ENCODE peak calls at places on chromosome 10, in eight cellular contexts. I is PC-3; G is central memory CD8-positive, alpha-beta T cell; L is Panc1; N is stimulated activated memory B cell treated with anti-CD40 and anti-IgM and Interleukin-4, amounts not matched to agents 10 μg/mL and 1 μg/mL and 100 μg/mL, for 72 hours; Q is lung; X is pancreas; A is T-cell. E is an unnamed sample.

GRCh38 chr10:26222563-26222962 is 6.0 kb downstream of the GAD2 start:
- ATAC-seq in I (no peak), G (no peak), L (no peak), N (no peak), Q (no peak), X (no peak), A (no peak), E (no peak)

GRCh38 chr10:84172435-84173356 is 905 bp upstream of the GPR15LG start:
- ATAC-seq in I (no peak), G (no peak), L (no peak), N (peak; percentile 74), Q (no peak), X (no peak), A (no peak), E (peak; percentile 63)

GRCh38 chr10:24505759-24506158 is 217.9 kb downstream of the ARHGAP21 start:
- ATAC-seq in I (no peak), G (no peak), L (no peak), N (no peak), Q (no peak), X (no peak), A (no peak), E (peak; percentile 39)

GRCh38 chr10:102985811-102986210 is 67.7 kb downstream of the CNNM2 start:
- ATAC-seq in I (no peak), G (no peak), L (no peak), N (no peak), Q (no peak), X (no peak), A (no peak), E (no peak)

GRCh38 chr10:89283988-89284475 is 17.8 kb upstream of the IFIT2 start:
- ATAC-seq in I (peak; percentile 60), G (no peak), L (peak; percentile 90), N (no peak), Q (peak; percentile 66), X (peak; percentile 60), A (no peak), E (no peak)

GRCh38 chr10:8800426-8800825 is 745.9 kb downstream of the GATA3 start:
- ATAC-seq in I (no peak), G (no peak), L (no peak), N (no peak), Q (no peak), X (no peak), A (no peak), E (no peak)

GRCh38 chr10:69333205-69333604 is 54.9 kb downstream of the HK1 start:
- ATAC-seq in I (peak; percentile 87), G (no peak), L (peak; percentile 37), N (no peak), Q (no peak), X (peak; percentile 66), A (no peak), E (peak; percentile 63)

GRCh38 chr10:27986831-27987230 is 12.0 kb downstream of the ODAD2 start:
- ATAC-seq in I (no peak), G (no peak), L (no peak), N (no peak), Q (no peak), X (no peak), A (no peak), E (no peak)

GRCh38 chr10:24715246-24715769 is 8.4 kb downstream of the ARHGAP21 start:
- ATAC-seq in I (no peak), G (no peak), L (no peak), N (no peak), Q (no peak), X (no peak), A (no peak), E (no peak)

GRCh38 chr10:51377070-51377931 is 303.0 kb downstream of the PRKG1 start:
- ATAC-seq in I (no peak), G (no peak), L (no peak), N (no peak), Q (no peak), X (peak; percentile 78), A (no peak), E (no peak)